ENCODE peak calls at places on chromosomes 6 and 20, in nine cellular contexts. Y, O, C, S, I, G, J, H and D are unnamed samples.

GRCh38 chr20:32678948-32679347 is 5.2 kb upstream of the C20orf203 start:
- DNase-seq in O (no peak), H (peak), Y (no peak), S (no peak), I (no peak), J (peak), C (no peak), G (no peak), D (no peak)

GRCh38 chr6:85669735-85670194 is 27.1 kb upstream of the SYNCRIP start:
- DNase-seq in G (no peak), S (no peak), O (no peak), Y (no peak), H (peak), C (no peak), J (peak), I (no peak), D (peak)

GRCh38 chr20:63032026-63032800 is 25.4 kb upstream of the BHLHE23 start:
- DNase-seq in C (no peak), J (no peak), O (peak), H (no peak), I (peak), Y (no peak), S (no peak), G (no peak), D (no peak)

GRCh38 chr20:53767206-53767924 is 173.7 kb upstream of the ZNF217 start:
- DNase-seq in G (peak), Y (no peak), C (no peak), O (no peak), S (no peak), J (no peak), I (no peak), H (no peak), D (peak)

GRCh38 chr6:169296622-169297021 is 43.0 kb upstream of the THBS2 start:
- DNase-seq in H (no peak), O (no peak), J (no peak), S (no peak), G (no peak), C (no peak), I (no peak), Y (peak), D (no peak)

GRCh38 chr20:51514252-51514651 is 28.3 kb downstream of the NFATC2 start:
- DNase-seq in J (peak), G (no peak), O (no peak), H (no peak), C (no peak), Y (no peak), I (no peak), S (no peak), D (no peak)

GRCh38 chr20:574297-574942 is 30.8 kb upstream of the CSNK2A1 start:
- DNase-seq in Y (no peak), O (peak), G (peak), S (no peak), I (no peak), H (no peak), C (no peak), J (no peak), D (no peak)

GRCh38 chr20:54133434-54134427 is 40.1 kb downstream of the CYP24A1 start:
- DNase-seq in O (no peak), C (peak), G (no peak), S (no peak), Y (no peak), H (peak), I (no peak), J (peak), D (no peak)

GRCh38 chr20:25540273-25540672 is 45.1 kb downstream of the NINL start:
- DNase-seq in S (peak), Y (no peak), J (peak), O (peak), I (no peak), C (no peak), H (peak), G (peak), D (no peak)

GRCh38 chr6:65999288-65999791 is 292.3 kb upstream of the EYS start:
- DNase-seq in Y (peak), S (no peak), C (no peak), G (no peak), I (no peak), O (no peak), H (no peak), J (no peak), D (no peak)

GRCh38 chr6:6230286-6230685 is 90.2 kb downstream of the F13A1 start:
- DNase-seq in S (no peak), O (no peak), I (no peak), C (no peak), J (no peak), Y (no peak), G (no peak), H (no peak), D (no peak)

GRCh38 chr6:129146836-129147366 is 264.0 kb downstream of the LAMA2 start:
- DNase-seq in C (no peak), S (no peak), Y (no peak), O (no peak), I (no peak), G (no peak), H (no peak), J (no peak), D (no peak)

GRCh38 chr6:109269057-109269456 is 113.2 kb downstream of the CD164 start:
- DNase-seq in S (no peak), H (no peak), C (no peak), J (no peak), O (no peak), Y (peak), I (no peak), G (no peak), D (no peak)

GRCh38 chr20:34573541-34573940 is 15.0 kb downstream of the MAP1LC3A start:
- DNase-seq in S (peak), Y (no peak), C (no peak), G (no peak), J (no peak), I (no peak), H (no peak), O (no peak), D (no peak)

GRCh38 chr6:158706369-158706982 is 56.6 kb downstream of the SYTL3 start:
- DNase-seq in G (peak), Y (no peak), J (peak), H (peak), I (no peak), S (peak), O (peak), C (no peak), D (no peak)

GRCh38 chr6:99802396-99803031 is 191.5 kb downstream of the MCHR2 start:
- DNase-seq in C (no peak), J (no peak), S (no peak), I (no peak), Y (peak), G (no peak), H (no peak), O (peak), D (no peak)

GRCh38 chr20:48750941-48751620 is 76.7 kb downstream of the PREX1 start:
- DNase-seq in O (peak), C (no peak), G (no peak), S (no peak), Y (no peak), J (no peak), H (peak), I (no peak), D (no peak)

GRCh38 chr6:6007311-6008113 is 787 bp upstream of the NRN1 start:
- DNase-seq in I (peak), J (peak), C (no peak), S (no peak), G (peak), Y (no peak), H (no peak), O (peak), D (peak)

GRCh38 chr6:81843302-81843701 is 90.8 kb upstream of the TENT5A start:
- DNase-seq in H (no peak), C (no peak), Y (no peak), G (no peak), O (no peak), J (no peak), S (no peak), I (no peak), D (no peak)

GRCh38 chr6:134295953-134296553 is 21.9 kb downstream of the SGK1 start:
- DNase-seq in G (no peak), C (peak), S (no peak), J (peak), H (peak), Y (no peak), O (no peak), I (no peak), D (peak)

GRCh38 chr20:39524371-39524911 is 562.3 kb downstream of the DHX35 start:
- DNase-seq in G (no peak), I (no peak), S (peak), Y (peak), O (no peak), C (no peak), H (peak), J (no peak), D (no peak)

GRCh38 chr20:46011631-46012482 is 3.1 kb downstream of the MMP9 start:
- DNase-seq in S (peak), C (no peak), Y (no peak), G (no peak), O (peak), H (peak), I (peak), J (peak), D (no peak)

GRCh38 chr20:24696396-24696795 is 227.0 kb downstream of the SYNDIG1 start:
- DNase-seq in C (no peak), G (no peak), J (no peak), O (no peak), S (peak), I (no peak), H (no peak), Y (peak), D (no peak)

GRCh38 chr6:4112366-4112765 is 23.0 kb downstream of the ECI2 start:
- DNase-seq in G (no peak), J (no peak), C (no peak), H (no peak), S (no peak), Y (no peak), I (no peak), O (no peak), D (no peak)

GRCh38 chr6:8825726-8826125 is 390.4 kb upstream of the SLC35B3 start:
- DNase-seq in H (no peak), J (no peak), I (no peak), Y (no peak), O (no peak), G (no peak), S (no peak), C (no peak), D (no peak)

GRCh38 chr6:26272171-26272631 is 92.8 kb upstream of the BTN3A2 start:
- DNase-seq in G (no peak), J (no peak), I (peak), Y (no peak), O (peak), H (no peak), C (no peak), S (peak), D (no peak)

DNA sequence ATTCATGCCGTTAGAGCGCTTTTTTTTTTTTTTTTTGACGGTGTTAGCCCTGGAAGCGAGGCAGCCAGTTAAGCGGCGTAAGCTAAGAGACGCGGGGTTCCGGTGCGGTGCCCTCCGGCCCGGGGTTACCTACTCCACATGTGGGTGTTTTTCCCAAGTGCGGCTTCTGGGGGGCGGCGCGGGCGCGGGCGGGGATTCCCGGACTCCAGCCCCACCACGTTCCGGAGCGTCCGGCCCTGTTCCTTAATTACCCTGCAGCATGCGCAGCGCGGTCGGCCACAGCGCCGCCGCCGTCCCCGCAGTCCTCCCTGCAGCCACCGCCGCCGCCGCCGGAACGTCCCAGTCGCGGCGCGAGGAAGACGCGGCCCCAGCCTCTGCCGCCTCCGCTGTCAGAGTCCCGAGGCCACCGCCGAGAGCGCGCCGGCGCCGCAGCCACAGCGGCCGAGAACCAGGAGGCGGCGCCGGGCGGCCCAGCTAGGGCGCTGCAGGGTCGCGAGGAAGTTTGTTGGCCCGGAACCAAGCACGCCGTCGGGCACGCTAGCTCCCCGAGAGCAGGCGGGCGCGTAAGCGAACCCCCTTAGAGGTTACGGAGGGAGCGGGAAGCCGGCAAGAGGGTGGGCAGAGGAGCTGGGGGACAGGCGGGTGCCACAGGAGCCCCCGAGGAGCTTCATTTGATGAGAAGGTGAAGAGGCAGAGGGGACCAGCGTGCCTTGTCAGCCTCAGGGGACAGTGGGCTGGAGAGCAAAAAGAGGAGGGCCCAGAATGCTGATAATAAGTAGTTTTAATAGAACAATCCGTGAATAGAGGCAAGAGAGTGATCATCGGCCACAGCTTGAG is 937 bp downstream of the COL19A1 start:
- DNase-seq in O (peak), S (peak), I (peak), G (peak), Y (no peak), J (peak), C (no peak), H (peak), D (peak)
- TF ChIP-seq CTCF in O (no peak), S (no peak), I (no peak), G (no peak), Y (no peak), J (no peak), C (peak), H (peak), D (peak)

DNA sequence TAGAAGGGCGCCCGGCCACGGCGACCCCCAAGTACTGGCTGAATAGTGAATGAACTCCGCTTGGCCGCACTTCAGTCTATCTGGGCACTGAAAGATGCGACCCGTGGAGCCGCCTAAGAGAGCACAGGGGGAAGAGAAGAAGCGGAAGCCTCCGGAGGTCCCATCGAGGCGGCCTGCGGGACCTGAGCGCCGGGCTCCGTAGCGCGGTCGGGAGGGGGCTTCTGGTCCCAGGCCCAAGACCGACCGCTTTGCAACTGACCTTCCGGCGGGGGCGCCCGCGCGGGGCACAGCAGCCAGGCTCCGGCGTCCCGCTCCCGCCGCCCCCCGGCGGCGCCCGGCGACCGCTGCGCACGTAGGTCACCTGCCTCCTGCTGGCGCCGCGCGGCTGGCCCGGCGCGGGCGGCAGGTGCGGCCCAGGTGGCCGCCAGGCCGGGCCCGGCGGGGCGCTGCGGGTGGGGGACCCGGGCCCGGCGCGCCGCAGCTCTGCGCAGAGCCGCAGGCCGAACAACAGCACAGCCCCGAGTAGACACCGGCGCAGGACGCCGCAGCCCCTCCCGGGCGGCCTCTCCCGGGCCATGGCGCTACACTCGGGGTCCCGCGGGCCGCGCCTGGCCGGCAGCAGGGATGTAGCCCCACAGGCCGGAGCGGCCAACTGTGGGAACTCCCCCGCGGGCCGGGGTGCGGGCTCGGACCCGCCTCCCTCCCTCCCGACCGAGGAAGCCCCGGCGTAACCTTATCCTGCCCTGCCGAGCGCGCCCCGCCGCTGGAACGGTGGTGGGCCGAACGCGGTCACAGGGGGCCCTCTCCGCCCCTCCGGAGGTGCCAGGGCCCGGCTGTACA is at the start of gene METTL24:
- DNase-seq in J (no peak), I (no peak), G (peak), S (peak), Y (peak), H (no peak), O (peak), C (no peak), D (peak)
- TF ChIP-seq CTCF in J (no peak), I (no peak), G (no peak), S (no peak), Y (no peak), H (no peak), O (no peak), C (no peak), D (peak)

GRCh38 chr6:28838289-28838633 is 85.5 kb downstream of the TRIM27 start:
- DNase-seq in I (no peak), Y (peak), G (peak), O (peak), J (no peak), H (peak), C (peak), S (peak), D (peak)

GRCh38 chr6:28838634-28839442 is 84.9 kb downstream of the TRIM27 start:
- DNase-seq in S (peak), I (peak), Y (peak), J (peak), H (peak), C (peak), G (peak), O (peak), D (peak)

GRCh38 chr6:28839443-28840120 is 84.2 kb downstream of the TRIM27 start:
- DNase-seq in O (no peak), S (no peak), J (no peak), C (no peak), Y (no peak), H (no peak), I (no peak), G (no peak), D (no peak)

GRCh38 chr6:28841290-28841689 is 82.5 kb downstream of the TRIM27 start:
- DNase-seq in Y (no peak), S (no peak), H (no peak), C (no peak), G (no peak), J (no peak), O (peak), I (no peak), D (no peak)
- TF ChIP-seq CTCF in Y (no peak), S (no peak), H (no peak), C (no peak), G (peak), J (no peak), O (no peak), I (no peak), D (no peak)

DNA sequence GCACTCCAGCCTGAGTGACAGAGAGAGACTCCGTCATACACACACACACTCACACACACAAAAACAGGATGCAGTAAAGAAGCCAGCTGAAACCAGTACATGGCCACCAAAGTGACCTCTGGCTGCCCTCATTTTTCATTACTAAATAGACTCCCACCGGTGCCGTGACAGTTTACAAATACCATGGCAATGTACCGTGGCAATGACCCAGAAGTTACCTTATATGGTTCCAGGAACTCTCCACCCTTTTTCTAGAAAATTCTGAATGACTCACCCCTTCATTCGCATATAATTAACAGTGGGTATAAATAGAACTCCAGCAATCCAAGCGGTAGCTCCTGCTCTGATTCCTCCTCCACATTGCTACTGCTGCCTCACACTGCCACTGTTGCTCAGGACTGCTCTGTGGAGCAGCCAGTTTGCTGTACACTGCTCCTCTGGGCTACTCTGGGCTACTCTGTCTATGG is 57.7 kb downstream of the SNX5 start:
- DNase-seq in H (peak), C (peak), S (no peak), Y (no peak), O (no peak), J (peak), I (no peak), G (no peak), D (no peak)
- TF ChIP-seq CTCF in H (peak), C (no peak), S (no peak), Y (no peak), O (no peak), J (peak), I (no peak), G (no peak), D (no peak)

GRCh38 chr20:38168791-38169589 is 3.9 kb upstream of the TGM2 start:
- DNase-seq in I (no peak), O (no peak), H (no peak), S (no peak), J (no peak), C (no peak), G (no peak), Y (no peak), D (no peak)
- TF ChIP-seq CTCF in I (no peak), O (no peak), H (no peak), S (no peak), J (no peak), C (no peak), G (no peak), Y (no peak), D (no peak)